ENCODE peak calls at places on chromosome 22, in six cellular contexts. One of them, this sample, is unnamed.

GRCh38 chr22:29122041-29122440 is 49.2 kb downstream of the KREMEN1 start:
- DNase-seq in GM12878: no peak
- DNase-seq in H1: no peak
- DNase-seq in K562: no peak
- DNase-seq in GM12891: no peak
- DNase-seq in HepG2: no peak
- DNase-seq in this sample: no peak

GRCh38 chr22:34776827-34777226 is 289.1 kb upstream of the ISX start:
- DNase-seq in GM12891: no peak
- DNase-seq in K562: no peak
- DNase-seq in GM12878: no peak
- DNase-seq in HepG2: no peak
- DNase-seq in H1: no peak
- DNase-seq in this sample: no peak

GRCh38 chr22:20247608-20248171 is 20.4 kb downstream of the RTN4R start:
- DNase-seq in H1: no peak
- DNase-seq in GM12878: no peak
- DNase-seq in HepG2: no peak
- DNase-seq in K562: no peak
- DNase-seq in GM12891: no peak
- DNase-seq in this sample: no peak

GRCh38 chr22:36110306-36110791 is 50.2 kb downstream of the APOL3 start:
- DNase-seq in HepG2: no peak
- DNase-seq in K562: no peak
- DNase-seq in H1: no peak
- DNase-seq in GM12891: no peak
- DNase-seq in GM12878: no peak
- DNase-seq in this sample: no peak

GRCh38 chr22:35330258-35330861 is 30.7 kb downstream of the TOM1 start:
- DNase-seq in K562: no peak
- DNase-seq in HepG2: no peak
- DNase-seq in GM12878: no peak
- DNase-seq in GM12891: no peak
- DNase-seq in H1: no peak
- DNase-seq in this sample: no peak

GRCh38 chr22:29450222-29450621 is 11.8 kb downstream of the RFPL1 start:
- DNase-seq in HepG2: no peak
- DNase-seq in GM12891: no peak
- DNase-seq in K562: no peak
- DNase-seq in GM12878: no peak
- DNase-seq in H1: no peak
- DNase-seq in this sample: no peak

GRCh38 chr22:29144786-29145160 is 60.9 kb upstream of the EMID1 start:
- DNase-seq in H1: no peak
- DNase-seq in GM12891: no peak
- DNase-seq in GM12878: no peak
- DNase-seq in HepG2: no peak
- DNase-seq in K562: no peak
- DNase-seq in this sample: no peak

GRCh38 chr22:34997921-34998320 is 68.0 kb upstream of the ISX start:
- DNase-seq in H1: no peak
- DNase-seq in GM12878: no peak
- DNase-seq in K562: no peak
- DNase-seq in HepG2: no peak
- DNase-seq in GM12891: no peak
- DNase-seq in this sample: no peak

GRCh38 chr22:17831527-17832251 is 57.4 kb upstream of the BID start:
- DNase-seq in K562: no peak
- DNase-seq in HepG2: no peak
- DNase-seq in GM12878: no peak
- DNase-seq in GM12891: no peak
- DNase-seq in H1: no peak
- DNase-seq in this sample: no peak

GRCh38 chr22:37054078-37054440 is 2.5 kb downstream of the KCTD17 start:
- DNase-seq in K562: peak
- DNase-seq in H1: no peak
- DNase-seq in HepG2: no peak
- DNase-seq in GM12878: no peak
- DNase-seq in GM12891: no peak
- DNase-seq in this sample: no peak

GRCh38 chr22:37848587-37849088 is 581 bp upstream of the EIF3L start:
- DNase-seq in GM12878: no peak
- DNase-seq in GM12891: no peak
- DNase-seq in HepG2: peak
- DNase-seq in K562: no peak
- DNase-seq in H1: no peak
- DNase-seq in this sample: no peak

GRCh38 chr22:19762315-19763140 is 1.9 kb downstream of the TBX1 start:
- DNase-seq in H1: no peak
- DNase-seq in GM12891: no peak
- DNase-seq in GM12878: no peak
- DNase-seq in HepG2: no peak
- DNase-seq in K562: no peak
- DNase-seq in this sample: no peak

GRCh38 chr22:49208003-49208402 is 619.7 kb downstream of the BRD1 start:
- DNase-seq in GM12878: no peak
- DNase-seq in H1: no peak
- DNase-seq in K562: no peak
- DNase-seq in GM12891: no peak
- DNase-seq in HepG2: no peak
- DNase-seq in this sample: no peak

GRCh38 chr22:38240734-38241252 is 32.0 kb downstream of the TMEM184B start:
- DNase-seq in K562: peak
- DNase-seq in HepG2: no peak
- DNase-seq in GM12878: no peak
- DNase-seq in GM12891: no peak
- DNase-seq in H1: peak
- DNase-seq in this sample: no peak

GRCh38 chr22:35761037-35761436 is 43.4 kb downstream of the APOL5 start:
- DNase-seq in HepG2: peak
- DNase-seq in K562: no peak
- DNase-seq in GM12878: no peak
- DNase-seq in H1: no peak
- DNase-seq in GM12891: no peak
- DNase-seq in this sample: no peak

GRCh38 chr22:17133137-17133536 is 12.0 kb upstream of the TMEM121B start:
- DNase-seq in K562: no peak
- DNase-seq in GM12891: no peak
- DNase-seq in GM12878: no peak
- DNase-seq in HepG2: no peak
- DNase-seq in H1: no peak
- DNase-seq in this sample: no peak

GRCh38 chr22:19043111-19044085 is 78.8 kb downstream of the DGCR2 start:
- DNase-seq in K562: no peak
- DNase-seq in GM12878: no peak
- DNase-seq in HepG2: no peak
- DNase-seq in GM12891: no peak
- DNase-seq in H1: no peak
- DNase-seq in this sample: no peak

GRCh38 chr22:35728639-35729308 is 11.1 kb downstream of the APOL5 start:
- DNase-seq in H1: no peak
- DNase-seq in GM12891: no peak
- DNase-seq in K562: no peak
- DNase-seq in HepG2: no peak
- DNase-seq in GM12878: no peak
- DNase-seq in this sample: no peak

GRCh38 chr22:17476838-17477237 is 86.5 kb upstream of the SLC25A18 start:
- DNase-seq in GM12878: no peak
- DNase-seq in H1: no peak
- DNase-seq in HepG2: no peak
- DNase-seq in GM12891: no peak
- DNase-seq in K562: no peak
- DNase-seq in this sample: no peak

DNA sequence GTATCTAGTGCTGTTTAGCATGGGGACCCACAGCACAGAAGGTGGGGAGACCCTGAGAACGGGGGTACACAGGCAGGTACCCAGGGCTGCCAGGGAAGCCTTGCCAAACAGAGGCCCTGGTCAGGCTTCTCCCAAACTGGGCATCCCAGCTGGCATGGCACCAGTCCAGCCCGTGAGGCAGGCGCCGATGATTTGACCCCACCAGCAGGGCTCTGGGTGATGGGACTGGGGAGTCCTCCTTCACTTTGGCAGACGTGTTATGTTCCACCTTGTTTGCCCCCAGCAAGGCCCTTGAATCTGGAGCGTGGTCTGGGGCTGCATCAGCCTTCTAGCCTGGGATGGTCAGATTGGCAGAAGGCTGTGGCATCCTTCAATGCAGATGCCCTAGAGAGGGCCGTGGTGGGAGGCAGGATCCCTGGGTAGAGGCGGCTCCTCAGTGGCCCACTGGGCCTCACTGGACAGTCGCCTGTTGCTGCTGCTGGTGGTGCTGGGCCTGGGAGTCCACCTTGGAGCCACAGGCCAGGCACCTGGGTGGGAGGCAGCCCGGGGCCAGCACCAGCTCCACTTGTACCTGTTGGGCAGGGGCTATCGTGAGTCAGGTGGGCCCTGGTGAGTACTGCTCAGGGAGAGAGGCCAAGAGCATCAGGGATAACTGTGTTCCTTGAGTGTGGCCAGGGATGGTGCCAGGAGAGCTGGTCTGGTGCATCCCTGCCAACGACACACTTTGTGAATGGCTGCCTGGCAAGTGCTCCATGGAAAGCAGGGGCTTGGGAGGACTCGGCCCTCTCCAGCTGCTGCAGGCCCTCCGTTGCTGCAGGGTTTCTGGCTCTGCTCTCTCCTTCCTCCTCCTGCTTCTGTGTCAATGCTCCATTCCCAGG is 3.3 kb downstream of the ADORA2A start:
- DNase-seq in H1: no peak
- DNase-seq in K562: no peak
- DNase-seq in GM12878: no peak
- DNase-seq in GM12891: no peak
- DNase-seq in HepG2: no peak
- DNase-seq in this sample: no peak
- TF ChIP-seq TAF1 in H1: no peak
- TF ChIP-seq TAF1 in K562: no peak
- TF ChIP-seq TAF1 in GM12878: no peak
- TF ChIP-seq TAF1 in GM12891: no peak
- TF ChIP-seq TAF1 in HepG2: no peak
- TF ChIP-seq TAF1 in this sample: no peak

GRCh38 chr22:46055176-46055850 is 78.4 kb upstream of the WNT7B start:
- DNase-seq in HepG2: no peak
- DNase-seq in GM12878: no peak
- DNase-seq in GM12891: no peak
- DNase-seq in H1: no peak
- DNase-seq in K562: no peak
- DNase-seq in this sample: no peak
- TF ChIP-seq POLR2A in HepG2: no peak
- TF ChIP-seq POLR2A in GM12878: no peak
- TF ChIP-seq POLR2A in GM12891: no peak
- TF ChIP-seq POLR2A in H1: no peak
- TF ChIP-seq POLR2A in K562: no peak
- TF ChIP-seq POLR2A in this sample: no peak

GRCh38 chr22:41905411-41906202 is 9.3 kb downstream of the SHISA8 start:
- DNase-seq in H1: no peak
- DNase-seq in GM12891: no peak
- DNase-seq in GM12878: no peak
- DNase-seq in K562: no peak
- DNase-seq in HepG2: no peak
- DNase-seq in this sample: no peak

GRCh38 chr22:41904450-41905410 is 10.1 kb downstream of the SHISA8 start:
- DNase-seq in K562: no peak
- DNase-seq in GM12878: no peak
- DNase-seq in GM12891: no peak
- DNase-seq in H1: no peak
- DNase-seq in HepG2: no peak
- DNase-seq in this sample: no peak

GRCh38 chr22:41900652-41901312 is 14.1 kb downstream of the SHISA8 start:
- DNase-seq in GM12891: no peak
- DNase-seq in HepG2: no peak
- DNase-seq in H1: no peak
- DNase-seq in K562: no peak
- DNase-seq in GM12878: no peak
- DNase-seq in this sample: no peak

GRCh38 chr22:41902016-41902415 is 12.9 kb downstream of the SHISA8 start:
- DNase-seq in H1: no peak
- DNase-seq in K562: no peak
- DNase-seq in HepG2: no peak
- DNase-seq in GM12891: no peak
- DNase-seq in GM12878: no peak
- DNase-seq in this sample: no peak

DNA sequence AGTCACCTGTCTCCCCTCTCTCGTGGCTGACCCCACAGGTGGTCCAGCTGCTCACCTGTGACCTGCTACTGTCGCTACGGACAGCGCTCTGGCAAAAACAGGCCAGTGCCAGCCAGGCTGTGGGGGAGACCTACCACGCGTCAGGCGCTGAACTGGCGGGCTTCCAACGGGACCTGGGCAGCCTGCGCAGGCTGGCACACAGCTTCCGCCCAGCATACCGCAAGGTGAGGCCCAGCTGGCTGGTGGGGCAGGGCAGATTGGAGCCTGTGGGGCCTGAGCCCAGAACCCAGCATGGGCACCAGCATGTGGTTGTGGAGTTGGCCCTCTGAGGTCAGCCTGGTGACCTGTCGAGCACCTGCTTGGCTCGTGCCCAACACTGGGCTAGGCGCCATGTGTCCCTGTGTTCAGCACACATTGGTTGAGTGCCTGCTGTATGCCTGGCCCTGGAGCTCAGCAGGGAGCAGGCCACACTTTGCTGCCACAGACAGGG is 11.9 kb downstream of the SHISA8 start:
- DNase-seq in H1: no peak
- DNase-seq in HepG2: no peak
- DNase-seq in GM12878: no peak
- DNase-seq in K562: no peak
- DNase-seq in GM12891: no peak
- DNase-seq in this sample: no peak
- TF ChIP-seq POLR2AphosphoS5 in H1: no peak
- TF ChIP-seq POLR2AphosphoS5 in HepG2: peak
- TF ChIP-seq POLR2AphosphoS5 in GM12878: no peak
- TF ChIP-seq POLR2AphosphoS5 in K562: no peak
- TF ChIP-seq POLR2AphosphoS5 in GM12891: peak
- TF ChIP-seq POLR2AphosphoS5 in this sample: no peak

DNA sequence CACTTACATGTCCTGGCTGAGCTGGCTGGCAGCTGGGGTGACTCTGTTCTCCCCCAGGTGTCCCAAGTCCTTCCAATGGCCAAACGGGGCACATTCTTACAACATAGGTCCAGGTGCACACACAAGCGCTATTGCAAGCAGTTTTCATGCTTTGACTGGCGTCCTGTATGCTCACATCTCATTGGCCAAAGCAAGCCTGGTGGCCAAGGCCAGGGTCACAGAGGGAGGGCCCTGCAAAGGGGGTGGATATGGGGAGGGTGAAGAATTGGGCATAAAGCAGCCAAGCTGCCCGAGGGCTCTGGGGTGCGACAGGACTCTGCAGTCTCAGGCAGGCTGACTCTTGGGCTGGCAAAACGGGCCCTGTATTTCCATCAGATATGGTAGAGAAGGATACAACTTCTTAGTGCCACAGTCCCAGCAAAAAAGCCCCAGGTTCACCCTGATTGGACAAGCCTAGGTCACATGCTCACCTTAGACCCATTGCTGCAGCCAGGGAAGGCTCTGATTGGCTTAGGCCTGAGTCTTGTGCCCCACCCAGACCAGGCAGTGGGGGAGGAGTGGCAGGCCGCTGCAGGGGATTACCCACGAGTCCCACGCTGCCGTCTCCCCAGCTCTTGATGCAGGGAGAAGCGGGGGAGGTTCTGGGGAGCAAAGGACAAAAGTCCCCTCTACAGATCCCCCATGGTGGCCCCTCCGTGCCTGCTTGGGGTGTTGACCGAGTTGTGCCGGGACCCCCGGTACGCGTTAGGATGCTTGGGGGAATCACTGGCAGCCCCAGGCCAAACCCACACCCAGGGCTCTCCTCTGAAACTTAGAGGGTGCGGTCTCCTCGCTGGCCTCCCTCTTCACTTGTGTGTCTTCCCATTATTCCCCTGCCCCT is 110.8 kb downstream of the ARHGAP8 start:
- DNase-seq in K562: peak
- DNase-seq in HepG2: no peak
- DNase-seq in GM12878: no peak
- DNase-seq in H1: no peak
- DNase-seq in GM12891: no peak
- DNase-seq in this sample: no peak
- TF ChIP-seq TAF1 in K562: no peak
- TF ChIP-seq TAF1 in HepG2: no peak
- TF ChIP-seq TAF1 in GM12878: no peak
- TF ChIP-seq TAF1 in H1: no peak
- TF ChIP-seq TAF1 in GM12891: no peak
- TF ChIP-seq TAF1 in this sample: no peak